ENCODE peak calls at places on chromosomes 6 and 20, in ten cellular contexts. T is PC-9, O is endothelial cell of umbilical vein, K is IMR-90, A is aorta, F is left ventricle myocardium inferior, B is A549, D is gastrocnemius medialis, M is breast epithelium, X is heart left ventricle. J is an unnamed sample.

GRCh38 chr6:44672838-44673237 is 285.3 kb downstream of the CDC5L start:
- DNase-seq in F (no peak), A (no peak), D (no peak), X (no peak), B (no peak), M (no peak), T (peak; percentile 78), K (no peak), O (no peak), J (no peak)

GRCh38 chr6:100454571-100455229 is 10.0 kb downstream of the SIM1 start:
- DNase-seq in B (no peak), D (no peak), T (no peak), X (no peak), M (no peak), K (no peak), A (no peak), F (no peak), O (peak; percentile 33), J (no peak)

GRCh38 chr6:6920984-6921313 is 186.8 kb upstream of the RREB1 start:
- DNase-seq in X (no peak), A (no peak), K (no peak), D (peak; percentile 77), T (no peak), O (no peak), M (no peak), B (no peak), F (no peak), J (peak; percentile 65)

GRCh38 chr6:155883741-155884140 is 428.1 kb upstream of the NOX3 start:
- DNase-seq in O (peak; percentile 95), X (no peak), T (no peak), D (no peak), B (no peak), M (no peak), K (peak; percentile 76), F (no peak), A (no peak), J (no peak)

GRCh38 chr6:77368660-77369313 is 94.5 kb downstream of the HTR1B start:
- DNase-seq in X (peak; percentile 21), T (no peak), M (no peak), A (peak; percentile 49), K (peak; percentile 38), O (peak; percentile 30), F (peak; percentile 55), D (no peak), B (no peak), J (peak; percentile 53)

GRCh38 chr20:20051767-20052073 is 546 bp downstream of the CRNKL1 start:
- DNase-seq in T (no peak), D (no peak), A (no peak), X (no peak), B (no peak), F (no peak), M (no peak), O (no peak), K (no peak), J (no peak)

GRCh38 chr6:84688187-84688878 is 76.1 kb downstream of the TBX18 start:
- DNase-seq in K (no peak), A (no peak), M (no peak), X (no peak), F (no peak), O (no peak), B (no peak), T (no peak), D (no peak), J (no peak)

GRCh38 chr6:159973951-159974350 is 5.1 kb downstream of the IGF2R start:
- DNase-seq in T (peak; percentile 63), B (peak; percentile 7), F (no peak), K (peak; percentile 89), O (no peak), M (no peak), X (no peak), A (no peak), D (no peak), J (no peak)

GRCh38 chr6:134373282-134373922 is 55.5 kb upstream of the SGK1 start:
- DNase-seq in T (peak; percentile 39), M (no peak), A (peak; percentile 85), O (peak; percentile 90), K (peak; percentile 93), B (peak; percentile 15), X (peak; percentile 35), F (peak; percentile 23), D (peak; percentile 40), J (no peak)

GRCh38 chr6:33717857-33718552 is 6.5 kb upstream of the UQCC2 start:
- DNase-seq in K (no peak), F (no peak), D (no peak), O (no peak), A (no peak), X (no peak), B (no peak), M (no peak), T (no peak), J (no peak)

GRCh38 chr6:112296122-112296521 is 41.8 kb upstream of the LAMA4 start:
- DNase-seq in A (no peak), B (peak; percentile 14), F (no peak), K (peak; percentile 67), T (peak; percentile 76), O (peak; percentile 62), D (no peak), M (no peak), X (no peak), J (no peak)

GRCh38 chr6:161257778-161258457 is 15.9 kb downstream of the AGPAT4 start:
- DNase-seq in X (peak; percentile 26), M (no peak), F (no peak), D (no peak), O (peak; percentile 95), A (peak; percentile 54), B (peak; percentile 31), K (peak; percentile 99), T (no peak), J (no peak)

GRCh38 chr6:56525976-56526375 is 116.7 kb downstream of the DST start:
- DNase-seq in T (no peak), K (no peak), B (no peak), A (no peak), D (no peak), M (no peak), F (no peak), O (no peak), X (no peak), J (no peak)
- H3K4me1 ChIP-seq in T (no peaks in the 10 kb centered on the region), K (peaks cover 30% of the 10 kb centered on the region), B (peaks cover 49% of the 10 kb centered on the region), A (no peaks in the 10 kb centered on the region), D (peaks cover 13% of the 10 kb centered on the region), M (no peaks in the 10 kb centered on the region), F (peaks cover 70% of the 10 kb centered on the region), O (peaks cover 4% of the 10 kb centered on the region), X (peaks cover 27% of the 10 kb centered on the region), J (peaks cover 34% of the 10 kb centered on the region)

GRCh38 chr20:60955687-60956086 is 296.4 kb upstream of the CDH4 start:
- DNase-seq in X (no peak), F (no peak), B (no peak), D (no peak), A (no peak), K (no peak), M (no peak), O (no peak), T (no peak), J (no peak)

GRCh38 chr20:60950547-60950946 is 301.5 kb upstream of the CDH4 start:
- DNase-seq in M (no peak), B (no peak), A (no peak), O (no peak), X (no peak), D (no peak), F (no peak), T (no peak), K (no peak), J (no peak)

GRCh38 chr20:60953311-60953710 is 298.8 kb upstream of the CDH4 start:
- DNase-seq in T (no peak), D (no peak), O (no peak), B (no peak), A (no peak), F (no peak), X (no peak), K (no peak), M (no peak), J (no peak)

GRCh38 chr20:60956194-60956593 is 295.9 kb upstream of the CDH4 start:
- DNase-seq in O (no peak), B (no peak), F (no peak), M (no peak), D (no peak), K (no peak), X (no peak), T (no peak), A (no peak), J (no peak)

GRCh38 chr20:60952861-60953260 is 299.2 kb upstream of the CDH4 start:
- DNase-seq in X (no peak), T (no peak), D (no peak), A (no peak), K (no peak), O (no peak), B (no peak), M (no peak), F (no peak), J (no peak)
- H3K4me1 ChIP-seq in X (no peaks in the 10 kb centered on the region), T (no peaks in the 10 kb centered on the region), D (no peaks in the 10 kb centered on the region), A (no peaks in the 10 kb centered on the region), K (no peaks in the 10 kb centered on the region), O (no peaks in the 10 kb centered on the region), B (no peaks in the 10 kb centered on the region), M (no peaks in the 10 kb centered on the region), F (no peaks in the 10 kb centered on the region), J (no peaks in the 10 kb centered on the region)

DNA sequence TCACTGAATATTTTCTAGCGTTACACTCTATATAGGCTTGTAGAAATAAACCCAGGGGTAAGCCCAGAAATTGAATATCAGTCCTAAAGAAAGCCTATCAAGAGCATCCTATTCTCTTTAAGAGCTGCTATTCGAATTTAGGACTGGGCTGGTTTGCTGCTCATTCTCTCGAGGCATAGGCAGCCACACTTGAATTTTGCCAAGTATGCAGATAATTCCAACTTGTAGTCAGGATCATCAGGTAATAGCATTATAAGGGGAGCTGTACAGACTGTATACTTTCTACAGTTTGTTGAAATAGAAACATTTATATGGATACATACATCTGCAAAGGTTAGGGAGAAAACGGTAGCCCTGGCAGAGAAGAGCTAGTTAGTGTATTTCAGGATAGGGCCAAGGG is 2.1 kb upstream of the ZBTB2 start:
- DNase-seq in X (no peak), B (no peak), A (no peak), F (no peak), T (no peak), M (no peak), K (no peak), D (no peak), O (no peak), J (no peak)
- H3K4me1 ChIP-seq in X (peaks cover 23% of the 10 kb centered on the region), B (peaks cover 21% of the 10 kb centered on the region), A (peaks cover 2% of the 10 kb centered on the region), F (peaks cover 82% of the 10 kb centered on the region), T (peaks cover 44% of the 10 kb centered on the region), M (no peaks in the 10 kb centered on the region), K (peaks cover 2% of the 10 kb centered on the region), D (peaks cover 51% of the 10 kb centered on the region), O (peaks cover 35% of the 10 kb centered on the region), J (peaks cover 21% of the 10 kb centered on the region)

DNA sequence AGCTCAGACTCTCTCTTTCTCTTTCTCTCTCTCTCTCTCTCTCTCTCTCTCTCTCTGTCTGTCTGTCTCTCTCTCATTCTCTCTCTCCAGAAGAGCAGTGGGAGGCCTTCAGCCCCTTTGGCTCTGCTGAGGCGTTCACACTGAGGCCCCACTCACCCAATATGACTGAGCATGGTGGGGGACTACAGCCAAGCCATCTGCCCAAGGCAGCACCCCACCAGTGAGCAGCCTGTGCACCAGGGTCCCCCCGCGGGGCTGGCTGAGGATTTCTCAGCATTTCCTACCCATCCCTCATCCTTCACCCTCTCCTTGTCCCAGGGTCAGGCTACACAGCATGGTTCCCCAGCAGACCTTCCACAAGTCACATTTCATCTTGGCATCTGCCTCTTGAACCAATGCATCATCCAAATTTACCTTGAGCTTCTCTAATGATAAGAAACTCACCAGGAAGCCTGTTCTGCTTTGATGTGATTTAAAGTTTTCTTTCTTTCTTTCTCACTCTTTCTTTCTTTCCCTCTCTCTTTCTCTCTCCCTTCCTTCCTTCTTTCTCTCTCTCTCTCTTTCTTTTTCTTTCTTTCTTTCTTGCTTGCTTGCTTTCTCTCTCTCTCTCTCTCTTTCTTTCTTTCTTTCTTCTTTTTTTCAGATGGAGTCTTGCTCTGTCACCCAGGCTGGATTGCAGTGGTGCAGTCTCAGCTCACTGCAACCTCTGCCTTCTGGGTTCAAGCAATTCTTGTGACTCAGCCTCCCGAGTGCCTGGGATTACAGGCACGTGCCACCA is 47.1 kb upstream of the NXT1 start:
- DNase-seq in M (peak; percentile 20), K (no peak), D (no peak), B (no peak), F (no peak), A (no peak), X (no peak), T (no peak), O (no peak), J (no peak)
- H3K4me1 ChIP-seq in M (no peaks in the 10 kb centered on the region), K (no peaks in the 10 kb centered on the region), D (no peaks in the 10 kb centered on the region), B (no peaks in the 10 kb centered on the region), F (no peaks in the 10 kb centered on the region), A (no peaks in the 10 kb centered on the region), X (no peaks in the 10 kb centered on the region), T (no peaks in the 10 kb centered on the region), O (no peaks in the 10 kb centered on the region), J (no peaks in the 10 kb centered on the region)

J was measured in pancreas.